ENCODE peak calls at places on chromosomes 7 and 10, in eight cellular contexts. P is naive thymus-derived CD4-positive, alpha-beta T cell; Y is astrocyte; T is iPS DF 6.9; L is testis; E is adrenal gland; I is tibial nerve; N is mammary epithelial cell. U is an unnamed sample.

GRCh38 chr7:70736715-70737460 is 395.1 kb upstream of the GALNT17 start:
- DNase-seq in P (no peak), Y (peak; percentile 91), T (no peak), L (no peak), E (peak; percentile 27), I (peak; percentile 21), N (peak; percentile 24), U (no peak)

GRCh38 chr10:27819781-27820531 is 74.3 kb upstream of the MKX start:
- DNase-seq in P (no peak), Y (peak; percentile 87), T (no peak), L (no peak), E (peak; percentile 75), I (no peak), N (peak; percentile 4), U (no peak)

GRCh38 chr7:92765725-92766124 is 70.6 kb downstream of the CDK6 start:
- DNase-seq in P (no peak), Y (peak; percentile 88), T (no peak), L (no peak), E (no peak), I (no peak), N (peak; percentile 83), U (peak; percentile 75)

GRCh38 chr10:97542169-97543024 is 30.2 kb upstream of the ANKRD2 start:
- DNase-seq in P (no peak), Y (peak; percentile 97), T (no peak), L (peak; percentile 79), E (peak; percentile 92), I (peak; percentile 69), N (peak; percentile 96), U (peak; percentile 90)

GRCh38 chr7:87105401-87105800 is 45.9 kb upstream of the ELAPOR2 start:
- DNase-seq in P (no peak), Y (no peak), T (no peak), L (no peak), E (no peak), I (no peak), N (no peak), U (no peak)

GRCh38 chr7:1567082-1567771 is 2.6 kb downstream of the PSMG3 start:
- DNase-seq in P (no peak), Y (peak; percentile 83), T (no peak), L (no peak), E (no peak), I (peak; percentile 66), N (no peak), U (peak; percentile 48)

GRCh38 chr10:113091921-113092320 is 141.9 kb downstream of the TCF7L2 start:
- DNase-seq in P (no peak), Y (no peak), T (no peak), L (no peak), E (no peak), I (no peak), N (no peak), U (no peak)

GRCh38 chr7:131076711-131077170 is 250.9 kb upstream of the MKLN1 start:
- DNase-seq in P (no peak), Y (peak; percentile 59), T (no peak), L (no peak), E (no peak), I (no peak), N (peak; percentile 36), U (no peak)

GRCh38 chr10:70917635-70918034 is 29.3 kb upstream of the PCBD1 start:
- DNase-seq in P (no peak), Y (no peak), T (no peak), L (no peak), E (no peak), I (no peak), N (no peak), U (no peak)

GRCh38 chr10:98328163-98328562 is 60.2 kb upstream of the LOXL4 start:
- DNase-seq in P (no peak), Y (no peak), T (no peak), L (no peak), E (no peak), I (no peak), N (no peak), U (no peak)

GRCh38 chr7:50539725-50540124 is 25.5 kb downstream of the DDC start:
- DNase-seq in P (no peak), Y (no peak), T (no peak), L (no peak), E (no peak), I (no peak), N (no peak), U (no peak)

GRCh38 chr7:6613706-6614105 is 1.7 kb upstream of the ZNF853 start:
- DNase-seq in P (no peak), Y (no peak), T (no peak), L (no peak), E (no peak), I (no peak), N (no peak), U (no peak)

GRCh38 chr7:61111-61510 is 131.3 kb upstream of the FAM20C start:
- DNase-seq in P (no peak), Y (no peak), T (no peak), L (no peak), E (peak; percentile 10), I (no peak), N (no peak), U (no peak)

GRCh38 chr10:5971315-5971832 is 6.0 kb downstream of the IL15RA start:
- DNase-seq in P (no peak), Y (peak; percentile 83), T (no peak), L (no peak), E (peak; percentile 56), I (no peak), N (no peak), U (peak; percentile 9)
- H3K27ac ChIP-seq in P (no peak overlapping the region), Y (no peak overlapping the region), T (no peak overlapping the region), L (no peak overlapping the region), E (no peak overlapping the region), I (peak overlapping the region; percentile 33), N (no peak overlapping the region), U (no peak overlapping the region)

GRCh38 chr7:158257001-158257400 is 330.6 kb downstream of the PTPRN2 start:
- DNase-seq in P (no peak), Y (no peak), T (no peak), L (no peak), E (no peak), I (no peak), N (no peak), U (no peak)

GRCh38 chr7:158255156-158255555 is 332.5 kb downstream of the PTPRN2 start:
- DNase-seq in P (no peak), Y (no peak), T (no peak), L (no peak), E (no peak), I (no peak), N (no peak), U (peak; percentile 16)

GRCh38 chr7:158255558-158255957 is 332.1 kb downstream of the PTPRN2 start:
- DNase-seq in P (no peak), Y (no peak), T (no peak), L (no peak), E (no peak), I (no peak), N (no peak), U (no peak)

GRCh38 chr7:158257516-158258410 is 329.9 kb downstream of the PTPRN2 start:
- DNase-seq in P (no peak), Y (no peak), T (no peak), L (no peak), E (no peak), I (no peak), N (no peak), U (no peak)

DNA sequence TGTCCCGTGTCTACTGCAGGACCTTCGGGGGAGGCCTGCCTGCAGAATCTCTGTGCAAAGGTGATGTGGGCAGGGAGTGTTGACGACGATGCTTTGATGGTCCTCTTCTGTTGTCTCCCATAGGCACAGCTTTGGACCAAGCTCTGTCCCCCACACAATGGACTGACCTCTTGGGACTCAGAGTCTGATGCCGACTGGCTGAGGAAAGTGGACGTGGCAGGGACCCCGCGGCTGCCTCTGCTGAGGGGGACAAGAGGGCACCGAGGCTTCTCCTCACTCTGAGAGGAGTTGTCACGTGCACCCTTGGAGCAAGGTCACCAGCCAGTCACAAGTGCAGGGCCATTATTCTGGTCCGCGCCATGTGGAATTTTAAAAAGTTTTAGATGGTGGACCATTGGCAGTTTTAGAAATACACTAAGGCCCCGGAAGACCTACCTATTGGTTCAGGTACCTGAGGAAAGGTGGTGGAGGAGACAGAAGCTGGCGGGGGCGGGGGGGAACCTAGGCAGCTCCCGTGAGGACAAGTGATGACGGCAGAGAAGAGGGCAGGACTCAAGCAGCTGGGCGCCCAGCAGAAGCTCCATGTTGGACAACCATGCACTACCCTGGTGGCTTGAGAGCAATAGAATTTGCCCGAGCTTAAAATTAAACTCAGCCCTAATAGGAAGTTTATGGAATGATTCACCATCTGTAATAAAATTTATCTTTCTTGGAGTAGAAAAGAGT is 331.4 kb downstream of the PTPRN2 start:
- DNase-seq in P (no peak), Y (no peak), T (no peak), L (no peak), E (no peak), I (no peak), N (no peak), U (peak; percentile 32)
- H3K9me3 ChIP-seq in P (no peaks in the 10 kb centered on the region), Y (peaks cover 23% of the 10 kb centered on the region), T (peaks cover 45% of the 10 kb centered on the region), L (no peaks in the 10 kb centered on the region), E (no peaks in the 10 kb centered on the region), I (no peaks in the 10 kb centered on the region), N (peaks cover 65% of the 10 kb centered on the region), U (peaks cover 12% of the 10 kb centered on the region)

GRCh38 chr10:86399879-86400704 is 33.5 kb upstream of the GRID1 start:
- DNase-seq in P (peak; percentile 90), Y (peak; percentile 88), T (peak; percentile 98), L (peak; percentile 96), E (peak; percentile 95), I (peak; percentile 91), N (peak; percentile 95), U (peak; percentile 97)
- H3K27ac ChIP-seq in P (peak overlapping the region; percentile 76), Y (peak overlapping the region; percentile 70), T (no peak overlapping the region), L (peak overlapping the region; percentile 69), E (peak overlapping the region; percentile 72), I (peak overlapping the region; percentile 71), N (peak overlapping the region; percentile 27), U (no peak overlapping the region)

DNA sequence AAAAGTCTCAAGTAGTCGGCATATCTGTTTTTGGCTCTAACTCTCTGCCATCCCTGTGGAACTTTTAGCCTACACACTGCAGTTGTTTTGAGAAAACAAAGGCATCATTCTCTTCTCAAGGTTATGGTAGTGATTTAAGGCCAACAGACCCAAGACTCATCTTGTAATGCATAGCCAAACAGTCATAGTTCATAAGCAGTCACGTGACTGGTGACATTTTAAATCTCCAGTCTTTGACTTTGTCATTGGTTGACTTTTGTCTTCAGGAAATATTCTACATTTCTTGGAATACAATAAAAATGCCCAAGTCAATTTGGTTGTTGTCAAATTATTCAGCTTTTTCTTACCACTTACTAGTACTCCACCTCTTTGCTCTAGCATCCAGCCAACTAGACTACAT is 114.8 kb downstream of the ANKRD30A start:
- DNase-seq in P (no peak), Y (no peak), T (no peak), L (no peak), E (no peak), I (no peak), N (no peak), U (no peak)
- H3K9me3 ChIP-seq in P (no peaks in the 10 kb centered on the region), Y (peaks cover 8% of the 10 kb centered on the region), T (peaks cover 7% of the 10 kb centered on the region), L (no peaks in the 10 kb centered on the region), E (no peaks in the 10 kb centered on the region), I (no peaks in the 10 kb centered on the region), N (peaks cover 9% of the 10 kb centered on the region), U (no peaks in the 10 kb centered on the region)

GRCh38 chr10:22633528-22633927 is 80.8 kb downstream of the PIP4K2A start:
- DNase-seq in P (no peak), Y (no peak), T (no peak), L (no peak), E (no peak), I (no peak), N (no peak), U (no peak)
- H3K27ac ChIP-seq in P (no peak overlapping the region), Y (no peak overlapping the region), T (no peak overlapping the region), L (no peak overlapping the region), E (no peak overlapping the region), I (no peak overlapping the region), N (no peak overlapping the region), U (no peak overlapping the region)